ENCODE peak calls at places on chromosomes 5 and 9, in eight cellular contexts. A is PC-9; I is effector memory CD4-positive, alpha-beta T cell; E is adrenal gland; B is uterus; V is fibroblast of the aortic adventitia; T is stomach; R is fibroblast of pulmonary artery. F is an unnamed sample.

GRCh38 chr9:15570769-15571168 is 17.9 kb downstream of the CCDC171 start:
- DNase-seq in A (no peak), I (no peak), E (no peak), B (no peak), V (no peak), T (no peak), R (no peak), F (no peak)

GRCh38 chr5:14946813-14947640 is 75.4 kb upstream of the ANKH start:
- DNase-seq in A (peak; percentile 24), I (no peak), E (no peak), B (no peak), V (no peak), T (peak; percentile 28), R (peak; percentile 22), F (peak; percentile 50)

GRCh38 chr5:133341915-133342710 is 270.2 kb downstream of the FSTL4 start:
- DNase-seq in A (no peak), I (no peak), E (no peak), B (no peak), V (no peak), T (no peak), R (no peak), F (peak; percentile 39)

GRCh38 chr5:164687391-164687790 is 1182.0 kb downstream of the MAT2B start:
- DNase-seq in A (no peak), I (no peak), E (no peak), B (no peak), V (no peak), T (no peak), R (no peak), F (no peak)

GRCh38 chr9:131467214-131467935 is 35.3 kb upstream of the POMT1 start:
- DNase-seq in A (no peak), I (no peak), E (peak; percentile 48), B (no peak), V (no peak), T (no peak), R (no peak), F (no peak)

GRCh38 chr5:172114875-172115422 is 73.1 kb downstream of the STK10 start:
- DNase-seq in A (no peak), I (peak; percentile 46), E (no peak), B (no peak), V (no peak), T (peak; percentile 43), R (no peak), F (peak; percentile 32)

GRCh38 chr5:96476654-96477053 is 43.6 kb upstream of the PCSK1 start:
- DNase-seq in A (no peak), I (no peak), E (no peak), B (no peak), V (peak; percentile 4), T (no peak), R (peak; percentile 58), F (no peak)

GRCh38 chr5:116574682-116575634 is at the start of gene SEMA6A:
- DNase-seq in A (peak; percentile 12), I (no peak), E (peak; percentile 96), B (peak; percentile 84), V (peak; percentile 72), T (peak; percentile 90), R (peak; percentile 92), F (peak; percentile 98)

GRCh38 chr9:121196389-121196788 is 5.3 kb downstream of the RAB14 start:
- DNase-seq in A (no peak), I (no peak), E (no peak), B (no peak), V (no peak), T (no peak), R (no peak), F (no peak)

GRCh38 chr5:11700376-11700775 is 203.9 kb downstream of the CTNND2 start:
- DNase-seq in A (no peak), I (no peak), E (no peak), B (no peak), V (no peak), T (no peak), R (no peak), F (no peak)

GRCh38 chr9:14180077-14180941 is 133.6 kb downstream of the NFIB start:
- DNase-seq in A (no peak), I (no peak), E (peak; percentile 36), B (peak; percentile 42), V (peak; percentile 55), T (peak; percentile 53), R (peak; percentile 34), F (no peak)

GRCh38 chr5:120463991-120464626 is at the start of gene PRR16:
- DNase-seq in A (peak; percentile 59), I (no peak), E (peak; percentile 26), B (peak; percentile 62), V (peak; percentile 64), T (peak; percentile 28), R (peak; percentile 64), F (peak; percentile 82)

GRCh38 chr5:119355636-119356383 is at the start of gene TNFAIP8:
- DNase-seq in A (peak; percentile 58), I (peak; percentile 47), E (peak; percentile 60), B (peak; percentile 42), V (peak; percentile 69), T (peak; percentile 62), R (peak; percentile 56), F (peak; percentile 78)

GRCh38 chr5:37662789-37663475 is 176.9 kb downstream of the GDNF start:
- DNase-seq in A (no peak), I (no peak), E (no peak), B (no peak), V (peak; percentile 51), T (no peak), R (no peak), F (no peak)

DNA sequence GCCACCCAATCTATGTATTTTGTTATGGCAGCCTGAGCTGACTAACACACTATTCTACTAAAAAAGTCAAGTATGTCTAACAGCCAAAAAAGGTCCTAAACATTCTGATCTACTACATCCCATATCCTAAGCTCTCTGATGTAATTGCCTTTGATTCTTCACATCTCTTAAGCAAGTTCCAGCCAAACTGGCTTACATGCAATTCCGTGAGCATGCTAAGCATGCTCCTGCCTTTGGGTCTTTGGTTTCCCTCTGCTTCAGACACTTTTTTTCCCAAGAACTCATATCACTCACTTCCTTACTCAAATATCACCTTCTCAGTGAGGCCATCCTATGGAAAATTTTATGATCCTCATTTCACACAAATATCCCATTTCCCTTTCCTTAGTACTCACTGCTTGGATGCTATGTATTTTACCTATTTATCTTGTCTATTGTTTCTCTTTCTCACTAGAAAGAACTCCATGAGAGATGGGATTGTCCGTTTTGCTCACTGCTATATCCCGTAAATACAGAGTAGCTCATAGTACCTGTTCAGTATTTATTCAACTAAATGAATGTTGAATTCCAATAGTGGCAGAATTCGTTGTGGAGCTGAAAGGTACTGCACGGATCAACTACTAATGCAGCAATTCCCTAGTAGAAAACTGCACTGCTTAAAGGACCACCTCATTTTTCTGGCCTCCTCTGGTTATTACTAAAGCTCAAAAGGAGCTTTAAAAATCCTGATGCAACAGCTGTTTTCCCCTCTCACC is 2.3 kb upstream of the SLC12A2 start:
- DNase-seq in A (no peak), I (no peak), E (no peak), B (no peak), V (no peak), T (no peak), R (peak; percentile 38), F (no peak)
- H3K4me3 ChIP-seq in A (peak overlapping the region; percentile 97), I (no peak overlapping the region), E (no peak overlapping the region), B (peak overlapping the region; percentile 88), V (peak overlapping the region; percentile 94), T (peak overlapping the region; percentile 83), R (peak overlapping the region; percentile 92), F (peak overlapping the region; percentile 91)

GRCh38 chr9:137236936-137237421 is 4.1 kb upstream of the TUBB4B start:
- DNase-seq in A (no peak), I (no peak), E (no peak), B (no peak), V (no peak), T (no peak), R (no peak), F (no peak)
- H3K4me3 ChIP-seq in A (no peak overlapping the region), I (no peak overlapping the region), E (no peak overlapping the region), B (no peak overlapping the region), V (no peak overlapping the region), T (peak overlapping the region; percentile 38), R (no peak overlapping the region), F (peak overlapping the region; percentile 35)

GRCh38 chr9:111985315-111985714 is 88.7 kb downstream of the UGCG start:
- DNase-seq in A (no peak), I (no peak), E (no peak), B (no peak), V (no peak), T (no peak), R (no peak), F (no peak)

GRCh38 chr9:111983484-111983908 is 86.9 kb downstream of the UGCG start:
- DNase-seq in A (no peak), I (no peak), E (no peak), B (no peak), V (no peak), T (no peak), R (no peak), F (no peak)

GRCh38 chr9:111980398-111980797 is 83.8 kb downstream of the UGCG start:
- DNase-seq in A (no peak), I (no peak), E (no peak), B (no peak), V (no peak), T (no peak), R (no peak), F (no peak)

GRCh38 chr9:111986035-111986556 is 89.5 kb downstream of the UGCG start:
- DNase-seq in A (no peak), I (no peak), E (no peak), B (no peak), V (peak; percentile 41), T (no peak), R (peak; percentile 31), F (no peak)

DNA sequence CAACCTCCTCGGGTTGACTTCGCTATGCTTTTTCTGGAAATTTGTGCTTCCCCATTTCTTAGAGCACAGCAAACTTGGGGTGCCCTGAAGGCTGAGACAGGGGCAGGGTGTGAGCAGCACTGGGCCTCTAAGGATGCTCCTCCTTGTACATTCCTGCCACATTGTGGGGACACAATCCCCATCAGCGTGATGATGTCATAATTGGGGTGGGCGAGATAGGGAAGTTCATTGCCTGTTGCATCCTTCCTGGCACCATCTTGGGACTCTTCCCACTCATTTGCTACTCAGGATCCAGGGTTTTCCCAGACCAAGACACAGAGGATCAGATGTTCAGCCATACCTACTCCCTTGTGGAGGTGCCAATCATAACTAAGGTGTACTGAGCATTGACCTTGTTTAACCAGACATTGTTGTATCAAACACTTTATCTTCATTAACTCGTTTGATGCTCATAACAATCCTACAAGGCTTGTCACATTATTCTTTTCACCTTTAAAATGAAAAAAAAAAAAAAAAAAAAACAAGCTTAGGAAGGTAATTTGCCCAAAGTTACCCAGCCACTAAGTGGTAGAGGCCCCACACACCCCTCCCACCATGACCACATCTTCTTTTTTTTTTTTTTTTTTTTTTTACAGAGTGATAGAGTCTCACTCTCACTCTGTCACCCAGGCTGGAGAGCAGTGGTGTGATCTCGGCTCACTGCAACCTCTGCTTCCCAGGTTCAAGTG is 87.6 kb downstream of the UGCG start:
- DNase-seq in A (no peak), I (no peak), E (no peak), B (no peak), V (no peak), T (no peak), R (no peak), F (no peak)
- H3K4me3 ChIP-seq in A (no peak overlapping the region), I (no peak overlapping the region), E (no peak overlapping the region), B (no peak overlapping the region), V (no peak overlapping the region), T (no peak overlapping the region), R (no peak overlapping the region), F (no peak overlapping the region)

DNA sequence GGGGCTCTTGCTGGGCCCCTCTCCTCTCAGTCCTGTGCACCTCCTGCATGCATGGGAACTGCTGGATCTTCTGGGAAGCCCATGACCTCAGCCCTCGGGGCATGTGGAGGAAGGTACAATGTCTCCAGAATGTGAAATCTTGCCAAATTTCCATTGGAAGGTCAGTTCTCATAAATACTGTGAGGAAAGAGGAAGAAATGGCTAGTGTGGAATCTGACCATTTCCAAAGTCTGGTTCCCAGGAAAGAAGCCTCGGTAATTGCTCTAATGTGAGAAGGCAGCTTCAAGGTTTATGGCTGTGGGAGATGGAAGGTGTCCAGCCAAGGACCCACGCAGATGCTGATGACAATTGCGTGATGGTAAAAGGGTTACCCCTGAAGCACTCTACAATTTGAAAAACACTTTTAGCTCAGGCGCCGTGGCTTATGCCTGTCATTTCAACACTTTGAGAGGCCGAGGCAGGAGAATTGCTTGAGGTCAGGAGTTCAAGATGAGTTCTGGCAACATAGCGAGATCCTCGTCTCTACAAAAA is 8.1 kb upstream of the IL17B start:
- DNase-seq in A (no peak), I (no peak), E (peak; percentile 64), B (peak; percentile 65), V (peak; percentile 65), T (no peak), R (peak; percentile 84), F (no peak)
- H3K4me3 ChIP-seq in A (no peak overlapping the region), I (no peak overlapping the region), E (no peak overlapping the region), B (no peak overlapping the region), V (no peak overlapping the region), T (no peak overlapping the region), R (no peak overlapping the region), F (no peak overlapping the region)

F was measured in GM23338.